ENCODE peak calls at places on chromosomes 3 and 15, in four cellular contexts. J is GM06990, F is AG04450, S is endothelial cell. N is an unnamed sample.
A peak's percentile ranks its signal among the peaks of the same experiment; 100 is the strongest.

GRCh38 chr15:46386356-46386755 is 751.5 kb downstream of the SQOR start:
- DNase-seq in J (no peak), F (no peak), S (no peak), N (no peak)

GRCh38 chr3:126284258-126284904 is 72.8 kb downstream of the KLF15 start:
- DNase-seq in J (no peak), F (no peak), S (no peak), N (no peak)

GRCh38 chr3:13133011-13133410 is 59.8 kb upstream of the IQSEC1 start:
- DNase-seq in J (no peak), F (no peak), S (no peak), N (no peak)

GRCh38 chr15:95793226-95793625 is 537.3 kb upstream of the NR2F2 start:
- DNase-seq in J (no peak), F (no peak), S (no peak), N (no peak)

GRCh38 chr15:64464271-64465005 is 4.1 kb downstream of the ZNF609 start:
- DNase-seq in J (no peak), F (no peak), S (no peak), N (no peak)

GRCh38 chr3:136802481-136802996 is 16.4 kb upstream of the SLC35G2 start:
- DNase-seq in J (peak; percentile 19), F (no peak), S (no peak), N (peak; percentile 16)

GRCh38 chr3:119530418-119530817 is 29.0 kb downstream of the CD80 start:
- DNase-seq in J (no peak), F (no peak), S (no peak), N (no peak)

GRCh38 chr15:48992545-48992944 is 28.8 kb upstream of the SHC4 start:
- DNase-seq in J (no peak), F (no peak), S (no peak), N (no peak)

GRCh38 chr3:183122257-183122932 is 23.1 kb upstream of the MCCC1 start:
- DNase-seq in J (no peak), F (no peak), S (no peak), N (no peak)

GRCh38 chr15:33021806-33022389 is 172.6 kb downstream of the FMN1 start:
- DNase-seq in J (no peak), F (peak; percentile 34), S (peak; percentile 35), N (no peak)

GRCh38 chr3:100197876-100198275 is 62.9 kb upstream of the TBC1D23 start:
- DNase-seq in J (no peak), F (no peak), S (no peak), N (no peak)

DNA sequence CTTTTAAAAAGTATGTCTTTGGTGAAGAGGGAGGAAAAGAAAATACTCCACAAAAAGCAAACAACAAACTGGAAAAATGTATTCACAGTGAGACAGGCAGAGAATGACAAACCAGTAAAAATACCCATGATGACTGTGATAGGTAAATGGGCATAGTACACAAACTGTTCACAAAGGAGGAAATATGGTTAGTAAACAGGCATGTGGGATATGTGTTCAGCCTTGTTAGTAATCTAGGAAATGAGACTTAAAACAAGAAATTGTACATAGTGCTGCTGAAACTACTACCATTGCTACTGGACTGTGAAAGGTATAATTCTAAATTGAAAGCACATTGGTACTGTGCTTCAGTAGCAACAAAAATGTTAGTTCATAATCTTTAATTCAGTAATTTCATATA is 50.1 kb downstream of the UBE2E2 start:
- DNase-seq in J (no peak), F (no peak), S (no peak), N (no peak)
- TF ChIP-seq CTCF in J (no peak), F (no peak), S (no peak), N (no peak)

GRCh38 chr15:39976291-39977274 is 42.7 kb downstream of the EIF2AK4 start:
- DNase-seq in J (no peak), F (no peak), S (peak; percentile 25), N (peak; percentile 16)

GRCh38 chr15:39979606-39980005 is 45.7 kb downstream of the EIF2AK4 start:
- DNase-seq in J (no peak), F (no peak), S (no peak), N (no peak)

GRCh38 chr15:39969871-39970270 is 36.0 kb downstream of the EIF2AK4 start:
- DNase-seq in J (no peak), F (no peak), S (no peak), N (no peak)

GRCh38 chr15:39969002-39969394 is 35.1 kb downstream of the EIF2AK4 start:
- DNase-seq in J (no peak), F (no peak), S (no peak), N (no peak)

DNA sequence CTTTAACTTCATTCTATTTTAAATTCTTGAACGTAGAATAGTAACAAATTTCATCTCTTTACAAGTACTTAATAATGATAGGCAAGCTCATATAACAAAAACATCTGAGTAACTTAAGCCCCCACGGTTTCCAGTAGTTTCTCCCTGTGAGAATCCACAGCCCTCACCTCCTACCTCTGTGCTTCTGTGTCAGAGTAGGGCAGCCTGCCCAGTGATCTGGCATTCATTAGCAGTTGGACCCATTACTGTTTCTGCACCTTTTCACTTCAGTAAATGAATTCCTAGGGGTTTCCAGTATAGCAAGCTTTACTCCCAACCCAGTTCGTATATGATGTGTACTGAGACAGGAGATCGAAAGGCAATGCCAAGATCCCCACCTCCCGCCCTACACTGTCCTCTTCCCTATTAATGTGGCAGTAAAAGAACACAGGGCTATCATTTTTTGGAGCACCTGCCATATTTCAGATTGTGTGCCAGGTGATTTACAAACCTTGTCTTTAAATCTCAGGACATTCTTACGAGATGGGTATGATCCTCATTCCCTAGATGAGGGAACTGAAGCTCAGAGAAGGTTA is 40.8 kb downstream of the EIF2AK4 start:
- DNase-seq in J (no peak), F (no peak), S (no peak), N (no peak)
- TF ChIP-seq CTCF in J (no peak), F (no peak), S (no peak), N (no peak)

GRCh38 chr3:156400735-156401134 is 154.2 kb downstream of the SSR3 start:
- DNase-seq in J (no peak), F (no peak), S (no peak), N (no peak)
- TF ChIP-seq CTCF in J (no peak), F (no peak), S (no peak), N (no peak)

GRCh38 chr3:160481856-160482255 is 32.3 kb upstream of the TRIM59 start:
- DNase-seq in J (no peak), F (no peak), S (no peak), N (no peak)

GRCh38 chr3:160485931-160486330 is 36.3 kb upstream of the TRIM59 start:
- DNase-seq in J (no peak), F (no peak), S (no peak), N (no peak)

GRCh38 chr3:160490166-160490565 is 40.6 kb upstream of the TRIM59 start:
- DNase-seq in J (no peak), F (no peak), S (no peak), N (no peak)

GRCh38 chr3:160482796-160483195 is 33.2 kb upstream of the TRIM59 start:
- DNase-seq in J (no peak), F (no peak), S (no peak), N (no peak)

GRCh38 chr3:160486459-160486869 is 36.9 kb upstream of the TRIM59 start:
- DNase-seq in J (no peak), F (no peak), S (no peak), N (no peak)
- TF ChIP-seq CTCF in J (peak; percentile 49), F (peak; percentile 54), S (peak; percentile 91), N (peak; percentile 84)

GRCh38 chr3:170180952-170181876 is at the start of gene PHC3:
- DNase-seq in J (peak; percentile 97), F (peak; percentile 54), S (peak; percentile 94), N (peak; percentile 86)
- TF ChIP-seq CTCF in J (no peak), F (peak; percentile 5), S (no peak), N (no peak)

DNA sequence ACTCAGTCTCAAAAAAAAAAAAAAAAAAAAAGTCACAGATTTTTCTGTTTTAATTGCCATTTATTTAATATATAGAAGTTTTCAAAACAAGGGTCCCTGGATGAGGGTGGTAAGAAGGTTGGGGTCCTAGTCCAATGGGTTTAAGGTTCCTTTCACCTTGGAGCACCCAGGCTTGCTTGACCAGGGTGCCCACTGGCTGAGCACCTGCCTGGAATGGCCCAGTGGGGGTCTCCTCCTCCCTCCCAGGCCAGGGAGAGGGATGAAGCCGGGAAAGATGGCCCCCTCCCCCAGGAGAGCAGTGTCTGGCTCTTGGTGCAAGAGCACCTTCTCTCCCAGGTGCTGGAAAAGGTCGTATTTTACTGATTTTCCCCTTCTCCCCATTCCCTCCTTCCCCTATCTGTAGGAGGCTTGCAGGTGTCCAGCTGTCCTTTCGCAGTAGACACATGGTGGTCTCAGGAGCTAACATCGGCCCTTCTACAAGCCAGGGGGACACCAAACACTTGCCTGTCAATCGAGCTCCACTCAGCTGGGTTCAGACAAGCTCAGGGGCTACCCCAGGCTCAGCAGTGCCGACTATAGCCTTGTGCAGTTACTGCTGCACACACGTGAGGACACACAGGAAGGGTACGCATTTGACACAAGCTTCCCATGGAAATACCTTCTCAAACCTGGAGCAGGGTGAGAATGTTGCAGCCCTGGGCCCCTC is 112.3 kb upstream of the KLF13 start:
- DNase-seq in J (no peak), F (no peak), S (no peak), N (no peak)
- TF ChIP-seq CTCF in J (peak; percentile 25), F (no peak), S (no peak), N (no peak)

GRCh38 chr3:22729981-22730380 is 473.1 kb upstream of the UBE2E2 start:
- DNase-seq in J (no peak), F (no peak), S (peak; percentile 8), N (no peak)
- TF ChIP-seq CTCF in J (no peak), F (no peak), S (peak; percentile 56), N (peak; percentile 62)

GRCh38 chr3:184584001-184584891 is 22.7 kb downstream of the EPHB3 start:
- DNase-seq in J (no peak), F (no peak), S (peak; percentile 49), N (no peak)
- TF ChIP-seq CTCF in J (no peak), F (peak; percentile 29), S (no peak), N (peak; percentile 48)

DNA sequence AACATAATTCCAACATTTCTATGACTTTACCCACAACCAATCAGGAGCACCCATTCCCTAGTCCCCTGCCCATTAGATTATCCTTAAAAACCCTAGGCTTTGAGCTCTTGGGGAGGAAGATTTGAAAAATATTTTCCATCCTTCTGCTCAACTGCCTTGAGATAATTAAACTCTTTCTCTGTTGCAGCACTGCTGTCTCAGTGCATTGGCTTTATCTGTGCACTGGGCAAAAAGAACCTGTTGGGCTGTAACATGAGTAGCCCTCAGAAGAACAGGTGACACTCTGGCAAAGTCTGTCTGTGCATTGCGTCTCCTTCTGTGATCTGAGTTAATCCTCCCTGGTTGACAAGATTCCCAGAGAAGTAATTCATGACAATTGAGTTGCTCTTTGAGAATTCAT is 83.9 kb downstream of the ZMAT3 start:
- DNase-seq in J (no peak), F (no peak), S (no peak), N (no peak)
- TF ChIP-seq CTCF in J (no peak), F (no peak), S (no peak), N (no peak)

N was measured in neural crest cell.